ENCODE peak calls at places on chromosomes 5 and 9, in nine cellular contexts. Z is IMR-90, E is breast epithelium, Q is BJ, R is H1, I is prostate gland, K is body of pancreas, Y is cardiac muscle cell, W is bronchial epithelial cell. H is an unnamed sample. For H3K36me3, the result is how much of the 10 kb centered on the place peaks cover.

GRCh38 chr5:90221947-90222346 is 187.6 kb downstream of the CETN3 start:
- DNase-seq in Z (peak), E (no peak), Q (no peak), R (no peak), I (no peak), K (no peak), Y (no peak), W (peak), H (no peak)

GRCh38 chr9:135504262-135505229 is 4.1 kb downstream of the MRPS2 start:
- DNase-seq in Z (peak), E (no peak), Q (no peak), R (peak), I (peak), K (peak), Y (peak), W (peak), H (no peak)

GRCh38 chr5:131209175-131209505 is 38.4 kb downstream of the LYRM7 start:
- DNase-seq in Z (no peak), E (no peak), Q (no peak), R (no peak), I (no peak), K (no peak), Y (no peak), W (no peak), H (no peak)

GRCh38 chr9:88971131-88971960 is 19.9 kb upstream of the S1PR3 start:
- DNase-seq in Z (no peak), E (no peak), Q (no peak), R (no peak), I (no peak), K (no peak), Y (no peak), W (no peak), H (no peak)

GRCh38 chr9:127700594-127701255 is 6.1 kb upstream of the CFAP157 start:
- DNase-seq in Z (no peak), E (no peak), Q (no peak), R (no peak), I (no peak), K (peak), Y (no peak), W (no peak), H (no peak)

GRCh38 chr9:72623156-72623555 is 101.7 kb downstream of the TMC1 start:
- DNase-seq in Z (no peak), E (no peak), Q (no peak), R (no peak), I (no peak), K (no peak), Y (peak), W (peak), H (no peak)

GRCh38 chr5:36624277-36624676 is 17.9 kb downstream of the SLC1A3 start:
- DNase-seq in Z (no peak), E (no peak), Q (no peak), R (no peak), I (no peak), K (no peak), Y (no peak), W (no peak), H (no peak)

GRCh38 chr9:124038790-124039633 is 27.4 kb downstream of the LHX2 start:
- DNase-seq in Z (no peak), E (no peak), Q (no peak), R (no peak), I (no peak), K (no peak), Y (no peak), W (no peak), H (no peak)

GRCh38 chr5:159878988-159879471 is 37.3 kb upstream of the ADRA1B start:
- DNase-seq in Z (peak), E (no peak), Q (peak), R (peak), I (no peak), K (peak), Y (peak), W (peak), H (no peak)

GRCh38 chr9:126428524-126429175 is 102.0 kb downstream of the MVB12B start:
- DNase-seq in Z (no peak), E (no peak), Q (no peak), R (no peak), I (no peak), K (no peak), Y (no peak), W (no peak), H (no peak)

GRCh38 chr5:34054330-34054729 is 11.3 kb upstream of the C1QTNF3 start:
- DNase-seq in Z (no peak), E (no peak), Q (no peak), R (no peak), I (no peak), K (no peak), Y (no peak), W (no peak), H (no peak)

GRCh38 chr5:152560508-152561137 is 155.5 kb upstream of the NMUR2 start:
- DNase-seq in Z (peak), E (no peak), Q (peak), R (peak), I (no peak), K (peak), Y (peak), W (peak), H (no peak)

GRCh38 chr9:32395483-32396216 is 11.2 kb downstream of the ACO1 start:
- DNase-seq in Z (peak), E (no peak), Q (peak), R (no peak), I (no peak), K (peak), Y (peak), W (peak), H (no peak)

GRCh38 chr5:62199792-62200716 is 106.0 kb upstream of the KIF2A start:
- DNase-seq in Z (no peak), E (no peak), Q (no peak), R (no peak), I (no peak), K (no peak), Y (no peak), W (no peak), H (no peak)

GRCh38 chr5:35213608-35214007 is 16.7 kb downstream of the PRLR start:
- DNase-seq in Z (no peak), E (peak), Q (no peak), R (no peak), I (peak), K (no peak), Y (no peak), W (no peak), H (no peak)

GRCh38 chr9:15191358-15191757 is 115.7 kb downstream of the TTC39B start:
- DNase-seq in Z (no peak), E (no peak), Q (no peak), R (no peak), I (no peak), K (no peak), Y (no peak), W (no peak), H (no peak)

GRCh38 chr5:95526871-95527270 is 27.9 kb downstream of the SKIC3 start:
- DNase-seq in Z (peak), E (no peak), Q (no peak), R (no peak), I (no peak), K (no peak), Y (no peak), W (no peak), H (no peak)

GRCh38 chr9:103355000-103355399 is 359.9 kb downstream of the CYLC2 start:
- DNase-seq in Z (no peak), E (no peak), Q (no peak), R (no peak), I (no peak), K (no peak), Y (no peak), W (no peak), H (no peak)

GRCh38 chr9:6931913-6932312 is 174.1 kb downstream of the KDM4C start:
- DNase-seq in Z (peak), E (no peak), Q (no peak), R (no peak), I (no peak), K (peak), Y (peak), W (peak), H (no peak)

GRCh38 chr5:33439905-33440481 is 772 bp upstream of the TARS1 start:
- DNase-seq in Z (no peak), E (no peak), Q (no peak), R (no peak), I (no peak), K (no peak), Y (no peak), W (no peak), H (no peak)

GRCh38 chr9:78218890-78219289 is 17.0 kb upstream of the CEP78 start:
- DNase-seq in Z (no peak), E (no peak), Q (no peak), R (no peak), I (no peak), K (no peak), Y (no peak), W (peak), H (no peak)

GRCh38 chr5:6078881-6079280 is 299.5 kb downstream of the MED10 start:
- DNase-seq in Z (no peak), E (no peak), Q (no peak), R (no peak), I (no peak), K (no peak), Y (no peak), W (no peak), H (peak)

GRCh38 chr9:124941689-124942561 is 1.0 kb upstream of the GOLGA1 start:
- DNase-seq in Z (peak), E (peak), Q (no peak), R (peak), I (peak), K (peak), Y (peak), W (peak), H (peak)

GRCh38 chr9:134253596-134254205 is 72.6 kb upstream of the RXRA start:
- DNase-seq in Z (peak), E (no peak), Q (no peak), R (no peak), I (no peak), K (no peak), Y (peak), W (no peak), H (no peak)

GRCh38 chr9:110303136-110303535 is 34.5 kb downstream of the TXNDC8 start:
- DNase-seq in Z (peak), E (no peak), Q (peak), R (no peak), I (no peak), K (no peak), Y (peak), W (peak), H (no peak)

GRCh38 chr5:58002318-58002717 is 457.6 kb downstream of the PLK2 start:
- DNase-seq in Z (peak), E (no peak), Q (no peak), R (no peak), I (no peak), K (no peak), Y (peak), W (peak), H (no peak)

GRCh38 chr5:87900419-87900818 is 368.2 kb downstream of the TMEM161B start:
- DNase-seq in Z (no peak), E (no peak), Q (no peak), R (no peak), I (no peak), K (no peak), Y (no peak), W (no peak), H (no peak)

DNA sequence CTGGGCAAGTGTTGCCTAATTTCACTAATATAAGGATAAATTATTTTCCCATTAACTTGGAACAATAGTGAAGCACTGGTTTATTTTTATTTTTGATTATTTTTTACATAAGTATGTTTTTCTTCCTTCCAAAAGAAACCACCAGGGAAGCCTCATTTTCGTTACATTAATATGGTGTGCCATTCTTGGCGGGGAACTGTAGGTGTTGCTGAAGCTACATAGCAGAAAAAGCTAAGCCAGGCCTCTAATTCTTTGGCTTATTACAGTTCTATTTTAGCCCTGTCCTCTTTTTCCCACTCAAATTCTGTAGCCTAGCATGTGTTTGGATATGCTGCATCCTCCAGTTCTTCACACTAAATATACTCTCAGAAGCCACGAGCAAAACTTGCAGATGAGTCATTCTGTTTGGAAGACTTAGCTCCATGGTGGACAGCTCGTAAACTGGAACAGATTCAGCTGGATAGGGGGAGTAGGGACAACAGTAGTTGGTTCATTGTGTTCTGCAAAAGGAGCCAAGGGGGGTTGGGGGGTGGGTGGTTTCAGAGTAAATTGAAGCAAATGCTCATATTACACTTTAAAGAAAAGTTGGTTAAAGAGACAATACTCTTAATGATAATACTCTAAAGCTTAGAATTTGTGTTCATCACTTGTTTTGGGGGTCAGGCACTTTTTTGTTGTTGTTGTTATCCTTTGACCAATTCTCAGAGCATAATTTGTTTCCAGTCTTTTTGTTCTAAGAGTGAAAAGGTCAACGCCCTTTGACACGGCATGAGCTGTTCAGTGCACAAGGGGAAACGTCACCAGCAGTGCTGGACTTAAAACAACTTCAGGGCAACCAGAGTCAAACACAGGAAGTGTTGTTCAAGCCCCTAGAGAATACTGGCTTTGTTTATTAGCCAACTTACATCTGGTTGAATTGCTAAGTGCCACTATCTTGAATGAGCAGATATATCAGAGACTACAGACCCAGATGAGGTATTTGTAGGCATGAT is 369.2 kb downstream of the TMEM161B start:
- DNase-seq in Z (no peak), E (no peak), Q (no peak), R (no peak), I (no peak), K (peak), Y (no peak), W (no peak), H (no peak)
- TF ChIP-seq CTCF in Z (no peak), E (no peak), Q (no peak), R (no peak), I (no peak), K (no peak), Y (no peak), W (no peak), H (peak)

GRCh38 chr5:75042511-75042910 is 9.8 kb downstream of the GCNT4 start:
- DNase-seq in Z (no peak), E (no peak), Q (no peak), R (no peak), I (no peak), K (peak), Y (no peak), W (peak), H (no peak)
- H3K36me3 ChIP-seq in Z (under half), E (under half), Q (under half), R (under half), I (under half), K (under half), Y (under half), W (under half), H (under half)

GRCh38 chr5:73652391-73652790 is 26.4 kb downstream of the ARHGEF28 start:
- DNase-seq in Z (no peak), E (no peak), Q (no peak), R (no peak), I (no peak), K (no peak), Y (no peak), W (peak), H (no peak)

GRCh38 chr5:73655521-73656160 is 29.6 kb downstream of the ARHGEF28 start:
- DNase-seq in Z (no peak), E (no peak), Q (no peak), R (no peak), I (no peak), K (no peak), Y (no peak), W (no peak), H (no peak)

GRCh38 chr5:73649926-73650325 is 23.9 kb downstream of the ARHGEF28 start:
- DNase-seq in Z (no peak), E (no peak), Q (no peak), R (no peak), I (no peak), K (no peak), Y (no peak), W (no peak), H (no peak)

GRCh38 chr5:73654171-73654811 is 28.3 kb downstream of the ARHGEF28 start:
- DNase-seq in Z (peak), E (no peak), Q (no peak), R (no peak), I (no peak), K (no peak), Y (no peak), W (peak), H (no peak)

GRCh38 chr5:73654861-73655318 is 28.9 kb downstream of the ARHGEF28 start:
- DNase-seq in Z (peak), E (no peak), Q (no peak), R (no peak), I (no peak), K (no peak), Y (no peak), W (no peak), H (no peak)
- TF ChIP-seq CTCF in Z (no peak), E (no peak), Q (no peak), R (no peak), I (no peak), K (no peak), Y (no peak), W (no peak), H (no peak)

GRCh38 chr5:72884911-72885310 is 68.5 kb downstream of the TNPO1 start:
- DNase-seq in Z (no peak), E (no peak), Q (no peak), R (no peak), I (no peak), K (no peak), Y (no peak), W (no peak), H (no peak)
- H3K36me3 ChIP-seq in Z (half or more), E (under half), Q (under half), R (under half), I (under half), K (under half), Y (half or more), W (under half), H (under half)

GRCh38 chr5:164772122-164772521 is 1266.7 kb downstream of the MAT2B start:
- DNase-seq in Z (no peak), E (no peak), Q (no peak), R (no peak), I (no peak), K (no peak), Y (no peak), W (no peak), H (no peak)
- TF ChIP-seq CTCF in Z (no peak), E (no peak), Q (no peak), R (no peak), I (no peak), K (no peak), Y (no peak), W (no peak), H (no peak)

GRCh38 chr5:14396071-14396470 is 185.5 kb upstream of the OTULINL start:
- DNase-seq in Z (peak), E (no peak), Q (no peak), R (no peak), I (no peak), K (no peak), Y (no peak), W (no peak), H (no peak)
- H3K36me3 ChIP-seq in Z (half or more), E (under half), Q (under half), R (under half), I (under half), K (under half), Y (half or more), W (under half), H (half or more)

GRCh38 chr9:93198839-93199625 is 15.1 kb downstream of the WNK2 start:
- DNase-seq in Z (no peak), E (no peak), Q (no peak), R (no peak), I (no peak), K (no peak), Y (no peak), W (no peak), H (no peak)

GRCh38 chr9:93200449-93200742 is 16.5 kb downstream of the WNK2 start:
- DNase-seq in Z (no peak), E (no peak), Q (no peak), R (no peak), I (no peak), K (no peak), Y (no peak), W (no peak), H (no peak)

GRCh38 chr9:93198117-93198838 is 14.3 kb downstream of the WNK2 start:
- DNase-seq in Z (no peak), E (no peak), Q (no peak), R (no peak), I (no peak), K (no peak), Y (no peak), W (no peak), H (no peak)

GRCh38 chr9:93196095-93197055 is 12.4 kb downstream of the WNK2 start:
- DNase-seq in Z (no peak), E (no peak), Q (no peak), R (no peak), I (no peak), K (no peak), Y (no peak), W (no peak), H (no peak)

DNA sequence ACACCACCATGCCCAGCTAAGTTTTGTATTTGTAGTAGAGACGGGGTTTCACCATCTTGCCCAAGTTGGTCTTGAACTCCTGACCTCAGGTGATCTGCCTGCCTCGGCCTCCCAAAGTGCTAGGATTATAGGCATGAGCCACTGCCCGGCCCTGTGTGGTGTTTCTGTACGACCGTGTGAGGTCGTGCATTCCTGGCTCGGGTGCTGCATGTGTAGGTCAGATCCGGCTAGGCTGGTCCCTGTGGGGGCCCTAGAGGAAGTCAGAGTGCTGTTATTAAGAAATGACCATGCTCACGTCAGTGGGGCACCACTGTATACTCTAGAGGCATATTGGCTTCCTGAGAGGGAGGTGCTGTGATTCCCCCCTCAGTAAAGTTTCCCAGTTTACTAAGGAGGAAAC is 13.7 kb downstream of the WNK2 start:
- DNase-seq in Z (no peak), E (no peak), Q (no peak), R (no peak), I (no peak), K (no peak), Y (no peak), W (no peak), H (no peak)
- TF ChIP-seq CTCF in Z (no peak), E (no peak), Q (no peak), R (no peak), I (no peak), K (no peak), Y (no peak), W (no peak), H (no peak)

H was measured in esophagus muscularis mucosa.